ENCODE peak calls at places on chromosomes 6 and 20, in eight cellular contexts. U, K, A, W, E, I, C and T are unnamed samples.

GRCh38 chr6:31139599-31139998 is 733 bp upstream of the PSORS1C2 start:
- DNase-seq in U (no peak), K (no peak), A (no peak), W (peak; percentile 54), E (no peak), I (no peak), C (no peak), T (no peak)

GRCh38 chr20:6053776-6054688 is at the start of gene LRRN4:
- DNase-seq in U (no peak), K (no peak), A (no peak), W (peak; percentile 27), E (no peak), I (no peak), C (no peak), T (no peak)

GRCh38 chr6:142543576-142543975 is 241.8 kb downstream of the ADGRG6 start:
- DNase-seq in U (no peak), K (no peak), A (no peak), W (peak; percentile 39), E (no peak), I (no peak), C (no peak), T (no peak)

GRCh38 chr20:36474563-36474962 is 66.8 kb upstream of the MYL9 start:
- DNase-seq in U (no peak), K (no peak), A (no peak), W (no peak), E (no peak), I (no peak), C (no peak), T (no peak)

GRCh38 chr20:43750774-43751166 is 24.0 kb upstream of the GTSF1L start:
- DNase-seq in U (no peak), K (no peak), A (no peak), W (no peak), E (no peak), I (no peak), C (no peak), T (no peak)

GRCh38 chr6:124955108-124955851 is 7.0 kb upstream of the RNF217 start:
- DNase-seq in U (no peak), K (no peak), A (no peak), W (no peak), E (no peak), I (no peak), C (no peak), T (no peak)

GRCh38 chr20:50317644-50318043 is 127.0 kb downstream of the CEBPB start:
- DNase-seq in U (no peak), K (no peak), A (no peak), W (no peak), E (no peak), I (no peak), C (peak; percentile 61), T (no peak)

GRCh38 chr6:113018351-113019151 is 671.4 kb downstream of the RFPL4B start:
- DNase-seq in U (no peak), K (peak; percentile 98), A (no peak), W (peak; percentile 97), E (no peak), I (no peak), C (peak; percentile 55), T (no peak)

GRCh38 chr20:11260611-11261010 is 586.8 kb upstream of the JAG1 start:
- DNase-seq in U (no peak), K (peak; percentile 83), A (no peak), W (no peak), E (no peak), I (no peak), C (no peak), T (no peak)

GRCh38 chr6:4603291-4603690 is 172.9 kb upstream of the CDYL start:
- DNase-seq in U (peak; percentile 34), K (peak; percentile 80), A (no peak), W (peak; percentile 93), E (no peak), I (no peak), C (peak; percentile 81), T (no peak)

GRCh38 chr6:152979116-152979515 is 3.7 kb downstream of the FBXO5 start:
- DNase-seq in U (no peak), K (no peak), A (no peak), W (no peak), E (no peak), I (no peak), C (no peak), T (no peak)

GRCh38 chr20:58523916-58524315 is 8.7 kb upstream of the APCDD1L start:
- DNase-seq in U (no peak), K (peak; percentile 73), A (no peak), W (peak; percentile 80), E (no peak), I (no peak), C (peak; percentile 38), T (no peak)

GRCh38 chr6:37283786-37284185 is 25.8 kb upstream of the TMEM217 start:
- DNase-seq in U (no peak), K (no peak), A (no peak), W (peak; percentile 84), E (no peak), I (no peak), C (peak; percentile 87), T (peak; percentile 93)

GRCh38 chr20:59643616-59644061 is 39.3 kb downstream of the PHACTR3 start:
- DNase-seq in U (no peak), K (no peak), A (no peak), W (no peak), E (no peak), I (no peak), C (peak; percentile 35), T (peak; percentile 89)

GRCh38 chr6:136016228-136017225 is 165.0 kb downstream of the PDE7B start:
- DNase-seq in U (no peak), K (peak; percentile 85), A (no peak), W (no peak), E (no peak), I (no peak), C (no peak), T (peak; percentile 45)

GRCh38 chr6:33688006-33688405 is 23.5 kb downstream of the UQCC2 start:
- DNase-seq in U (no peak), K (no peak), A (no peak), W (no peak), E (no peak), I (no peak), C (no peak), T (no peak)

GRCh38 chr6:24827162-24827561 is 28.4 kb upstream of the ARMH2 start:
- DNase-seq in U (no peak), K (no peak), A (no peak), W (no peak), E (no peak), I (no peak), C (no peak), T (no peak)

GRCh38 chr6:153673214-153673613 is 365.8 kb upstream of the OPRM1 start:
- DNase-seq in U (no peak), K (no peak), A (no peak), W (no peak), E (no peak), I (no peak), C (no peak), T (no peak)

GRCh38 chr6:45422541-45423110 is 44.9 kb upstream of the SUPT3H start:
- DNase-seq in U (no peak), K (no peak), A (no peak), W (peak; percentile 62), E (no peak), I (peak; percentile 71), C (peak; percentile 78), T (no peak)

GRCh38 chr6:91781946-91782345 is 1195.1 kb upstream of the MAP3K7 start:
- DNase-seq in U (peak; percentile 30), K (no peak), A (no peak), W (no peak), E (no peak), I (no peak), C (no peak), T (no peak)

GRCh38 chr6:68740828-68741500 is 105.9 kb downstream of the ADGRB3 start:
- DNase-seq in U (no peak), K (no peak), A (no peak), W (no peak), E (no peak), I (no peak), C (no peak), T (no peak)

GRCh38 chr20:50054626-50055511 is 58.1 kb downstream of the UBE2V1 start:
- DNase-seq in U (peak; percentile 49), K (peak; percentile 81), A (no peak), W (peak; percentile 55), E (no peak), I (no peak), C (no peak), T (no peak)

GRCh38 chr20:2206957-2207769 is 88.6 kb upstream of the TGM3 start:
- DNase-seq in U (peak; percentile 41), K (peak; percentile 55), A (no peak), W (peak; percentile 64), E (peak; percentile 79), I (peak; percentile 64), C (peak; percentile 79), T (no peak)

GRCh38 chr6:136244061-136244616 is 6.0 kb downstream of the MTFR2 start:
- DNase-seq in U (no peak), K (no peak), A (peak; percentile 37), W (peak; percentile 64), E (no peak), I (no peak), C (no peak), T (no peak)

GRCh38 chr6:74574794-74575193 is 631.1 kb downstream of the COL12A1 start:
- DNase-seq in U (no peak), K (peak; percentile 38), A (no peak), W (peak; percentile 24), E (no peak), I (no peak), C (no peak), T (no peak)
- TF ChIP-seq CTCF in U (no peak), K (peak; percentile 66), A (peak; percentile 67), W (peak; percentile 60), E (peak; percentile 47), I (no peak), C (no peak), T (no peak)

GRCh38 chr6:117346142-117346930 is 79.4 kb downstream of the ROS1 start:
- DNase-seq in U (no peak), K (peak; percentile 49), A (no peak), W (peak; percentile 34), E (no peak), I (no peak), C (no peak), T (no peak)
- TF ChIP-seq CTCF in U (peak; percentile 46), K (no peak), A (peak; percentile 49), W (peak; percentile 63), E (peak; percentile 24), I (peak; percentile 72), C (no peak), T (peak; percentile 51)

GRCh38 chr6:50145125-50145524 is 95.4 kb upstream of the DEFB112 start:
- DNase-seq in U (no peak), K (no peak), A (no peak), W (peak; percentile 3), E (no peak), I (no peak), C (no peak), T (no peak)
- TF ChIP-seq CTCF in U (peak; percentile 13), K (peak; percentile 45), A (peak; percentile 71), W (peak; percentile 48), E (peak; percentile 44), I (no peak), C (no peak), T (peak; percentile 11)

GRCh38 chr6:159118941-159119340 is 50.3 kb upstream of the FNDC1 start:
- DNase-seq in U (no peak), K (no peak), A (no peak), W (no peak), E (no peak), I (no peak), C (no peak), T (no peak)
- TF ChIP-seq CTCF in U (no peak), K (no peak), A (no peak), W (no peak), E (no peak), I (no peak), C (no peak), T (no peak)